ENCODE peak calls at places on chromosome 5, in five cellular contexts. U is epithelial cell of esophagus; V is CD4-positive, alpha-beta T cell; J is fibroblast of mammary gland; Y is RWPE1. B is an unnamed sample.
A peak's percentile ranks its signal among the peaks of the same experiment; 100 is the strongest.

GRCh38 chr5:159341914-159342313 is 11.6 kb upstream of the IL12B start:
- DNase-seq in U (peak; percentile 92), V (peak; percentile 43), J (peak; percentile 62), Y (peak; percentile 89), B (peak; percentile 99)

GRCh38 chr5:157574456-157575095 is 999 bp downstream of the ADAM19 start:
- DNase-seq in U (no peak), V (no peak), J (no peak), Y (no peak), B (no peak)

GRCh38 chr5:96228449-96228848 is 204.6 kb downstream of the PCSK1 start:
- DNase-seq in U (peak; percentile 84), V (no peak), J (peak; percentile 65), Y (peak; percentile 91), B (peak; percentile 57)

GRCh38 chr5:181566-181965 is 9.7 kb upstream of the LRRC14B start:
- DNase-seq in U (no peak), V (no peak), J (no peak), Y (no peak), B (no peak)

GRCh38 chr5:131481569-131481968 is 153.5 kb downstream of the RAPGEF6 start:
- DNase-seq in U (no peak), V (no peak), J (no peak), Y (no peak), B (no peak)

GRCh38 chr5:179795049-179795862 is 1.5 kb downstream of the LTC4S start:
- DNase-seq in U (peak; percentile 62), V (no peak), J (no peak), Y (peak; percentile 40), B (peak; percentile 80)

GRCh38 chr5:168706655-168707069 is 127.5 kb upstream of the PANK3 start:
- DNase-seq in U (peak; percentile 69), V (no peak), J (peak; percentile 35), Y (peak; percentile 41), B (peak; percentile 60)

GRCh38 chr5:62578540-62578939 is at the start of gene LRRC70:
- DNase-seq in U (no peak), V (no peak), J (peak; percentile 38), Y (no peak), B (no peak)

GRCh38 chr5:173829826-173830225 is 58.3 kb upstream of the CPEB4 start:
- DNase-seq in U (peak; percentile 87), V (no peak), J (peak; percentile 24), Y (peak; percentile 21), B (peak; percentile 68)

GRCh38 chr5:137393196-137393993 is 105.7 kb downstream of the SPOCK1 start:
- DNase-seq in U (peak; percentile 94), V (no peak), J (peak; percentile 55), Y (peak; percentile 69), B (peak; percentile 38)

GRCh38 chr5:165026971-165027370 is 1521.6 kb downstream of the MAT2B start:
- DNase-seq in U (no peak), V (no peak), J (no peak), Y (no peak), B (no peak)

GRCh38 chr5:14440598-14441401 is 140.8 kb upstream of the OTULINL start:
- DNase-seq in U (peak; percentile 65), V (no peak), J (peak; percentile 98), Y (no peak), B (no peak)

GRCh38 chr5:134508521-134509195 is 16.8 kb upstream of the JADE2 start:
- DNase-seq in U (no peak), V (no peak), J (no peak), Y (no peak), B (no peak)

GRCh38 chr5:180069589-180070247 is 1.8 kb downstream of the RNF130 start:
- DNase-seq in U (peak; percentile 43), V (no peak), J (no peak), Y (no peak), B (peak; percentile 33)

GRCh38 chr5:172429201-172429940 is 25.0 kb downstream of the SH3PXD2B start:
- DNase-seq in U (peak; percentile 85), V (no peak), J (peak; percentile 99), Y (no peak), B (peak; percentile 52)

GRCh38 chr5:40834391-40834848 is 602 bp downstream of the RPL37 start:
- DNase-seq in U (peak; percentile 29), V (peak; percentile 44), J (peak; percentile 36), Y (no peak), B (no peak)

GRCh38 chr5:1378096-1378495 is 33.2 kb upstream of the CLPTM1L start:
- DNase-seq in U (no peak), V (no peak), J (no peak), Y (no peak), B (no peak)

GRCh38 chr5:14267166-14267838 is 124.2 kb downstream of the TRIO start:
- DNase-seq in U (no peak), V (no peak), J (no peak), Y (no peak), B (no peak)

GRCh38 chr5:76688836-76689235 is 27.1 kb upstream of the F2R start:
- DNase-seq in U (no peak), V (no peak), J (peak; percentile 75), Y (no peak), B (no peak)

DNA sequence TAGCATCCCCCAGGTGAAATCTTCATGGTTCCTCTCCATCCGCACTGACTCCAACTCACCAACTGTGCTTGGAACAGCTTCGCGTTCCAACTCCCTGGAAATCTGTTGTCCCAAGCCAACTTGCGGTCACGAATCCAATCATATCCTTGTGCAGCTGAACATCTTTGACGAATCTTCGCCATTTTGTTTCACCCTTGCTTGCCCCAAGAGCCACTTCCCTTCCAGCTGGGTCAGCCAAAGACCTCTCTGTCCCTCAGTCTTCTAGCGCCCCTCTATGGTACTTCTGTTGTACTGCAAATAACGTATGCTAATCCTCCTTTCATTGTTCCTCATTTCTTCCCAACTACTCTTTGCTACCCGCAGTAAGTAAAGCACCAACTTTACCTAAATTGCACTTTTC is 61.0 kb upstream of the TARS1 start:
- DNase-seq in U (peak; percentile 43), V (no peak), J (peak; percentile 74), Y (no peak), B (peak; percentile 33)
- TF ChIP-seq CTCF in U (peak; percentile 43), V (no peak), J (peak; percentile 75), Y (peak; percentile 30), B (peak; percentile 15)

GRCh38 chr5:105088961-105089360 is 1526.4 kb upstream of the NUDT12 start:
- DNase-seq in U (no peak), V (no peak), J (no peak), Y (no peak), B (no peak)
- TF ChIP-seq CTCF in U (no peak), V (no peak), J (no peak), Y (no peak), B (no peak)

DNA sequence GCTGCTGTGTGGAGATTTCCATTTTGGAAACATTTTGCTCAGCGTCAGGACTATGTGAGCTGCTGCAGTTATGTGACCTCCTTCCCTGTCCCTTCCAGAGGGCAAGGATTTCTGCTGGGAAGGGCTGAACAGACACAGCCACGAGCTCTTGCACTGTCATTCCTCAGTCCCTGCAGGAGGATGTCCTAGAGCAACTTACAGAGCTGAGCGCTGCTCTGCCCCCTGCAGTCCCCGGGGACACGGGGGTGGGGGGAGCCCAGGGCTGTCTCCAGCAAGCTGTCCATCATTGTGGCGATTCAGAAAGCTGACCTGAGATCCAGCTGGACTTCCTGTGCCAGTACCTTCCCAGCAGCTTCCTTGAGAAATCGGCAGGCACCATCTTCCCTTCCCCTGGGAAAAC is 28.0 kb upstream of the MAP1B start:
- DNase-seq in U (no peak), V (no peak), J (no peak), Y (no peak), B (no peak)
- TF ChIP-seq CTCF in U (no peak), V (no peak), J (no peak), Y (no peak), B (no peak)

GRCh38 chr5:171205375-171205774 is 103.7 kb upstream of the TLX3 start:
- DNase-seq in U (no peak), V (no peak), J (no peak), Y (no peak), B (no peak)

DNA sequence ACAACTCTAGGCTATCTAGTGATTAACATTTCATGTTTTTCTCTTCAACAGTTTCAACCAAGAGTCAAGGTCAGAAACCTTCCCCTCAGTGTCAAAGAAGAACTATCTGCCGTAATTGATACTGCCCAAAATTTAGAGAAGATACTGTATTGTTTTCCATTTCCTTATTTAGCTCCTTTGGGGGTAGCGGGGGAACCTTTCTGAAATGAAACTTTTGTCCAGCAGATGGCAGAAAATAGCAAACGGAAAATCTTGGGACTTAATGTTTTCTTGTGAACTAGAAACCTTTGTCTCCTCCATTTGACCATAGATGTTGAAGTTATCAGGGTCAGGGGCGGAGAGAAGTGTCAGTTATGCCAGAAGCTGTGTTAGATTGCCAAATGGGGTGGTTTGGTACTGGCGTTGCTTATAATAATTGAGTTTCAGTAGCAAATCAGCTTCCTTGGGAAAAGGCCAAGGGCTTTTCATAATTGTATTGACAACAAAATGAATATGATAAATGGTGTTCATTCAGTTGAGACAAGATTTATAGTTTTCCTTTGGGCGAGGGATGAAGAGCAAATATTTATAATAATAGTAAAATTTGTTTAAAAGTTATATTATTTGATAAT is 101.7 kb upstream of the TLX3 start:
- DNase-seq in U (peak; percentile 53), V (no peak), J (peak; percentile 57), Y (peak; percentile 52), B (peak; percentile 69)
- TF ChIP-seq CTCF in U (peak; percentile 58), V (peak; percentile 39), J (peak; percentile 65), Y (peak; percentile 69), B (peak; percentile 74)

DNA sequence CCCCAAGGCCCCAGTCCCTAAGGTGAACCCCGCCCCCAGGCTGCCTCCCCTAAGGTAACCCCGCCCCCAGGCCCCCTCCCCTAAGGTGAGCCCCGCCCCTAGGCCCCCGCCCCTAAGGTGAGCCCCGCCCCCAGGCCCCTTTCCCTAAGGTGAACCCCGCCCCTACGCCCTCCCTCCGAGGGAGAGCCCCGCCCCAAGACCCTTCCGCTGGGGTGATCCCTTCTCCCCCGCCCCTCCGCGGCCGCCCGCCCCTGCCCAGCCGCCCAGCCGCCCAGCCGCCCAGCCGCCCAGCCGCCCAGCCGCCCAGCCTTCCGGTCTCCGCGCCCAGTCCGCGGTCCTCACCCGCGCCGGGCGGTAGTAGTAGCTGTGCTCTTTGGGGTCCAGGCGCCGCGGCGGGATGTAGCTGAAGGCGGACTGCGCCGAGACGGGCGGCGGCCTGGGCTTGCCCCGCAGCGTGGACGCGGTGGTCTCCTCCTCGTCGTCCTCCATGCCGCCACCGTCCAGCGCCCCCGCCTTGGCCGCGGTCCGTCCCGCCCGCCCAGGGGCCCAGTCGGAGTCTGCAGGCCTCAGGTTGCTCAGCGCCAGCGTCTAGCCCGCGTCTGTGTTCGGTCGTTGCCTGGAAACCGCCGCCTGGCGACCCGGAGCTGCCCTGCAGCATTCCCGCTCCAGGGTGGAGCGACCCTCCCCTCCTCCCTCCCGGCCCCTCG is at the start of gene CFAP90:
- DNase-seq in U (peak; percentile 34), V (peak; percentile 38), J (peak; percentile 35), Y (no peak), B (no peak)
- TF ChIP-seq CTCF in U (peak; percentile 26), V (peak; percentile 22), J (peak; percentile 32), Y (no peak), B (no peak)

GRCh38 chr5:142896325-142897007 is 126.3 kb downstream of the ARHGAP26 start:
- DNase-seq in U (peak; percentile 24), V (no peak), J (no peak), Y (no peak), B (no peak)
- TF ChIP-seq CTCF in U (no peak), V (no peak), J (no peak), Y (no peak), B (no peak)